ENCODE peak calls at places on chromosomes 5 and 9, in six cellular contexts. Z is iris pigment epithelial cell, D is Kasumi-1, T is neural crest cell, O is heart left ventricle, R is NCI-H1694 treated with DMSO at 0.1 percent for 48 hours. F is an unnamed sample.

GRCh38 chr9:117278020-117278419 is 136.8 kb downstream of the ASTN2 start:
- DNase-seq in Z (no peak), D (no peak), T (no peak), O (no peak), R (peak), F (no peak)

GRCh38 chr5:130836729-130837660 is 328.1 kb downstream of the HINT1 start:
- DNase-seq in Z (peak), D (no peak), T (no peak), O (no peak), R (no peak), F (peak)

GRCh38 chr9:135221951-135222631 is 134.6 kb downstream of the OLFM1 start:
- DNase-seq in Z (no peak), D (no peak), T (no peak), O (peak), R (no peak), F (no peak)

GRCh38 chr5:159762921-159763320 is 153.4 kb upstream of the ADRA1B start:
- DNase-seq in Z (no peak), D (no peak), T (no peak), O (no peak), R (no peak), F (no peak)

GRCh38 chr5:78792342-78793055 is 143.9 kb upstream of the LHFPL2 start:
- DNase-seq in Z (no peak), D (peak), T (no peak), O (no peak), R (no peak), F (peak)

GRCh38 chr5:77987331-77987730 is 211.2 kb upstream of the TBCA start:
- DNase-seq in Z (no peak), D (no peak), T (no peak), O (no peak), R (no peak), F (no peak)

GRCh38 chr5:8391916-8392315 is 523.0 kb downstream of the MTRR start:
- DNase-seq in Z (no peak), D (no peak), T (no peak), O (no peak), R (no peak), F (no peak)

GRCh38 chr5:139809331-139809810 is 13.8 kb downstream of the PSD2 start:
- DNase-seq in Z (no peak), D (no peak), T (no peak), O (no peak), R (no peak), F (no peak)

GRCh38 chr5:174482549-174482948 is 241.8 kb upstream of the MSX2 start:
- DNase-seq in Z (no peak), D (no peak), T (no peak), O (no peak), R (no peak), F (peak)

GRCh38 chr5:61450880-61451279 is 118.8 kb downstream of the ZSWIM6 start:
- DNase-seq in Z (peak), D (no peak), T (no peak), O (no peak), R (peak), F (no peak)

GRCh38 chr5:150122158-150122510 is 33.5 kb downstream of the PDGFRB start:
- DNase-seq in Z (no peak), D (no peak), T (no peak), O (peak), R (no peak), F (peak)

GRCh38 chr5:131541071-131541470 is 94.0 kb downstream of the RAPGEF6 start:
- DNase-seq in Z (no peak), D (no peak), T (no peak), O (no peak), R (no peak), F (no peak)

GRCh38 chr5:28415791-28416443 is 1377.5 kb upstream of the CDH9 start:
- DNase-seq in Z (no peak), D (no peak), T (no peak), O (no peak), R (no peak), F (no peak)

GRCh38 chr9:101566904-101567724 is 27.7 kb downstream of the PPP3R2 start:
- DNase-seq in Z (peak), D (peak), T (no peak), O (no peak), R (peak), F (peak)

GRCh38 chr9:89436963-89437625 is 60.8 kb downstream of the SEMA4D start:
- DNase-seq in Z (no peak), D (no peak), T (no peak), O (no peak), R (no peak), F (peak)

GRCh38 chr9:133203506-133204075 is 5.5 kb downstream of the OBP2B start:
- DNase-seq in Z (no peak), D (no peak), T (no peak), O (no peak), R (no peak), F (no peak)

GRCh38 chr5:15483348-15484090 is 16.5 kb upstream of the FBXL7 start:
- DNase-seq in Z (peak), D (no peak), T (no peak), O (no peak), R (no peak), F (no peak)

GRCh38 chr5:1103505-1104326 is 8.1 kb downstream of the SLC12A7 start:
- DNase-seq in Z (no peak), D (no peak), T (no peak), O (peak), R (no peak), F (peak)

GRCh38 chr5:58505971-58506640 is 14.9 kb downstream of the GAPT start:
- DNase-seq in Z (no peak), D (peak), T (no peak), O (no peak), R (no peak), F (peak)

GRCh38 chr5:135105105-135105484 is 71.1 kb upstream of the PITX1 start:
- DNase-seq in Z (no peak), D (no peak), T (no peak), O (no peak), R (no peak), F (no peak)

GRCh38 chr9:1267141-1267570 is 217.0 kb downstream of the DMRT2 start:
- DNase-seq in Z (no peak), D (no peak), T (no peak), O (no peak), R (no peak), F (no peak)

GRCh38 chr9:107883496-107884120 is 394.0 kb upstream of the KLF4 start:
- DNase-seq in Z (no peak), D (no peak), T (no peak), O (no peak), R (no peak), F (no peak)

GRCh38 chr5:133467325-133467700 is 145.0 kb downstream of the FSTL4 start:
- DNase-seq in Z (no peak), D (no peak), T (no peak), O (no peak), R (no peak), F (no peak)

GRCh38 chr9:115035872-115036612 is 81.9 kb downstream of the TNC start:
- DNase-seq in Z (peak), D (no peak), T (no peak), O (no peak), R (no peak), F (no peak)

GRCh38 chr9:70003786-70004185 is 39.9 kb upstream of the MAMDC2 start:
- DNase-seq in Z (peak), D (no peak), T (no peak), O (no peak), R (no peak), F (no peak)

GRCh38 chr5:142296914-142297417 is 27.9 kb downstream of the SPRY4 start:
- DNase-seq in Z (peak), D (no peak), T (no peak), O (peak), R (no peak), F (no peak)

GRCh38 chr9:135850737-135851136 is 56.6 kb downstream of the CAMSAP1 start:
- DNase-seq in Z (peak), D (no peak), T (no peak), O (no peak), R (no peak), F (no peak)

GRCh38 chr5:176653401-176653800 is 6.1 kb downstream of the TSPAN17 start:
- DNase-seq in Z (no peak), D (no peak), T (no peak), O (no peak), R (no peak), F (no peak)

GRCh38 chr5:99614888-99615287 is 686.1 kb upstream of the CHD1 start:
- DNase-seq in Z (no peak), D (no peak), T (no peak), O (no peak), R (no peak), F (no peak)